ENCODE peak calls at places on chromosomes 16 and 17, in six cellular contexts. L, R, E, K, P and Y are unnamed samples.

GRCh38 chr17:64147110-64148016 is 17.4 kb upstream of the ERN1 start:
- DNase-seq in K (peak), R (peak), L (peak), P (peak), E (peak), Y (no peak)

GRCh38 chr16:813204-813915 is 12.8 kb upstream of the GNG13 start:
- DNase-seq in K (no peak), E (peak), P (peak), R (no peak), L (peak), Y (peak)

GRCh38 chr16:51553910-51554309 is 402.8 kb upstream of the SALL1 start:
- DNase-seq in R (peak), P (no peak), E (no peak), L (no peak), K (no peak), Y (peak)

GRCh38 chr17:8843344-8843743 is 24.1 kb downstream of the PIK3R6 start:
- DNase-seq in L (no peak), K (no peak), P (no peak), E (peak), R (no peak), Y (no peak)

GRCh38 chr16:50368410-50369132 is at the start of gene BRD7:
- DNase-seq in R (no peak), E (peak), L (peak), K (peak), P (peak), Y (peak)

GRCh38 chr16:7792346-7792745 is 459.7 kb downstream of the RBFOX1 start:
- DNase-seq in K (no peak), R (no peak), P (no peak), L (no peak), E (no peak), Y (no peak)

GRCh38 chr16:65473699-65474098 is 351.8 kb upstream of the CDH11 start:
- DNase-seq in R (no peak), K (no peak), P (no peak), L (no peak), E (no peak), Y (no peak)

GRCh38 chr17:78707016-78707415 is 75.1 kb downstream of the CYTH1 start:
- DNase-seq in K (peak), L (no peak), P (no peak), E (no peak), R (peak), Y (no peak)

GRCh38 chr17:46190763-46191162 is 2.5 kb downstream of the KANSL1 start:
- DNase-seq in L (peak), P (no peak), E (no peak), R (peak), K (no peak), Y (no peak)

GRCh38 chr16:55091871-55092230 is 161.2 kb downstream of the IRX5 start:
- DNase-seq in L (no peak), P (no peak), E (no peak), K (no peak), R (no peak), Y (no peak)

GRCh38 chr17:71237903-71238538 is 882.8 kb upstream of the SOX9 start:
- DNase-seq in K (peak), E (no peak), P (no peak), R (peak), L (peak), Y (no peak)

GRCh38 chr16:85961988-85962915 is 63.3 kb downstream of the IRF8 start:
- DNase-seq in P (no peak), K (peak), R (no peak), E (no peak), L (no peak), Y (no peak)

GRCh38 chr17:39923836-39924690 is 3.3 kb downstream of the ORMDL3 start:
- DNase-seq in E (no peak), P (no peak), K (no peak), L (peak), R (no peak), Y (peak)

GRCh38 chr16:49993579-49993978 is 31.4 kb upstream of the CNEP1R1 start:
- DNase-seq in K (no peak), L (peak), R (no peak), P (no peak), E (no peak), Y (no peak)

DNA sequence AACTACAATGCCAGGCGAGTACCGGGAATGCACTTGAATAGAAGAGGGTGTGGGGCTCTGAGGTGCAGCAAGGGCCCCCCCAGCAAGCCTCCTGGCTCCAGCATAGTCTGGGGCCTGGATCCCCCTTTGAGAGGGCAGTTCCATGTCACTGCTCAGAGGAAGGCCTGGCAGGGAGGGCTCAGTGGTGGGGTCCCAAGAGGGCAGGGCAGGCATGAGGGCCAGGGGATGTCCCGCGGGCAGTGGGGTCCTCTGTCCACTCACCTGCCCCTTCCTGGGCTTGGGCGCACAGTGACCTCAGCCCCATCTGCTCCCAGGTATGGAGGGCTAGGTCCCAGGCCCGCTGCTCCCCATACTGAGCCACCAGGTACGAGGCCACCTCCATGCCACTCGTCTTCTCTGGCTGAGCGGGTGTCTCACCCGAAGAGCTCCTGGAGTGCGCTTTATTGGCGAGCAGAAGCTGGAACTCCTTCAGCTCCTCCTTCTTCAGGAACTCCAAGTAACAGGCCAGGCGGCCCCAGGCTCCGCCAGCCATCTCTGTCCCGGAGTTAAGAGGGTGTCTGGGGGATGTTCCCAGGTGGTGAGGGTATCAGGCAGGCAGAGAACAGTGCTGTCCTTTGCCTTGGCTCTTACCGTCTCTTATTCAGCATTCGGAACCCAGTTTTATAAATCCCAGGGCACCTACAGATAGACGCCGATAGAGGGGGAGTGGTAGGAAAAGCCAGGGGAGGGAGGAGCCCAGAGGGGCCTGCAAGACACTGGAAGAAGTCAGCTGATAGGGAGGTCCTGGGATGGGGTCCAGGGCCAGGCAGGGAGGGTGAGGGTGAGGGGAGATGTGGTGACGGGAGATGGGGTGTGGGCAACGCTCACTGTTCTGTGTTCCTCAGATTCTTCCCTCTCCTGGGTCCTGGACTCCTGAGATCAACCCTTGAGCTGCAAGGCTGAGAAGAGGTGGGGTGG is 605 bp downstream of the NLRP1 start:
- DNase-seq in R (peak), P (peak), K (no peak), L (peak), E (no peak), Y (no peak)
- TF ChIP-seq CTCF in R (no peak), P (no peak), K (no peak), L (peak), E (no peak), Y (no peak)

GRCh38 chr17:49496183-49496865 is 1.2 kb downstream of the NGFR start:
- DNase-seq in E (peak), K (peak), L (peak), R (no peak), P (peak), Y (peak)
- H3K4me3 ChIP-seq in E (peak), K (peak), L (no peak), R (peak), P (no peak), Y (peak)

GRCh38 chr17:82911822-82912221 is 72.0 kb upstream of the ZNF750 start:
- DNase-seq in P (no peak), E (peak), R (no peak), K (no peak), L (no peak), Y (no peak)

GRCh38 chr17:82914375-82914774 is 74.6 kb upstream of the ZNF750 start:
- DNase-seq in P (no peak), R (peak), E (no peak), L (peak), K (no peak), Y (no peak)

GRCh38 chr17:82912571-82913089 is 72.8 kb upstream of the ZNF750 start:
- DNase-seq in E (no peak), R (no peak), P (no peak), K (no peak), L (no peak), Y (no peak)

GRCh38 chr17:82915010-82915696 is 75.3 kb upstream of the ZNF750 start:
- DNase-seq in P (no peak), R (no peak), L (no peak), K (no peak), E (no peak), Y (no peak)

DNA sequence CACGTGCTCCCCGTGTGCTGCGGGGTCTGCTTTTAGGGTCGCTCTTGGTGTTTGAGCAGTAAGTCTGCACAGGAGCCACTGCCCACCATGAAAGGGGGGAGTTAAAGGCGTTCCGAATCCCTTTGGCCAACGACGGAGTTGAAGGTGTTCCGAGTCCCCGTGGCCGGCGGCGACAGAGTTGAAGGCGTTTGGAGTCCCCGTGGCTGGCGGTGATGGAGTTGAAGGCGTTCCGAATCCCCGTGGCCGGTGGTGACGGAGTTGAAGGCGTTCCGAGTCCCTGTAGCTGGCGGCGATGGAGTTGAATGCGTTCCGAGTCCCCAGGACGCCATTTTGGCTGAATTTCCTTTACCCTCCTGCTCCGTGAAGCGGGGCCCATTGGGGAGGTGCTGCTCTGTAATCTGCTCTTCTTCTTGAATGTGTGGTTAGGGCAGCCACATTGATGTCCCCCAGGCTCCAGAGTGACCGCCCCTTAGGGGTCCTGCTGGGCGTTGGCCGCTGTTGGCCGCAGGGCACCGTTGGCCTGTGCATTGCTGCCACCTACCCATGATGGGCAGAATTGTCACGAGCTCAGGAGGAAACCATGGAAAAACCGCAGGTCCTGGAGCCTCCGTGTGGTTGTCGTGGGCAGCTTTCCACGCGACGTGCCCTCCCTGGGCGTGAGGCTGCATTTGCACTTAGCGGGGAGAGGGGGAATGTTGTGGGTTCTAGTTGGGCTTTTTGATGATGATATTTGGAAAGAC is 73.7 kb upstream of the ZNF750 start:
- DNase-seq in L (no peak), P (no peak), E (no peak), R (no peak), K (peak), Y (peak)
- TF ChIP-seq CTCF in L (no peak), P (peak), E (no peak), R (peak), K (peak), Y (no peak)

GRCh38 chr16:27449434-27450188 is 47.6 kb downstream of the IL21R start:
- DNase-seq in K (no peak), P (peak), R (no peak), L (no peak), E (no peak), Y (no peak)

GRCh38 chr16:27452569-27453475 is 50.8 kb downstream of the IL21R start:
- DNase-seq in K (no peak), R (no peak), P (no peak), L (peak), E (no peak), Y (no peak)

GRCh38 chr16:27448531-27449433 is 46.8 kb downstream of the IL21R start:
- DNase-seq in L (no peak), P (no peak), K (no peak), E (no peak), R (no peak), Y (no peak)

GRCh38 chr16:27453476-27453825 is 51.5 kb downstream of the IL21R start:
- DNase-seq in P (no peak), L (no peak), R (no peak), E (no peak), K (no peak), Y (no peak)

GRCh38 chr16:27450836-27451341 is 48.9 kb downstream of the IL21R start:
- DNase-seq in E (no peak), L (no peak), R (no peak), K (no peak), P (no peak), Y (no peak)
- H3K4me3 ChIP-seq in E (no peak), L (no peak), R (no peak), K (no peak), P (no peak), Y (no peak)

GRCh38 chr17:76548378-76549214 is 8.8 kb downstream of the PRCD start:
- DNase-seq in L (no peak), K (no peak), R (no peak), E (no peak), P (no peak), Y (no peak)

GRCh38 chr17:76547183-76547641 is 7.4 kb downstream of the PRCD start:
- DNase-seq in E (peak), K (peak), L (peak), R (peak), P (peak), Y (peak)

GRCh38 chr17:76549215-76549518 is 9.3 kb downstream of the PRCD start:
- DNase-seq in K (no peak), R (no peak), L (no peak), E (no peak), P (no peak), Y (no peak)

GRCh38 chr17:76546556-76547182 is 6.8 kb downstream of the PRCD start:
- DNase-seq in K (no peak), R (peak), L (peak), P (peak), E (no peak), Y (peak)

GRCh38 chr17:76547642-76548202 is 7.9 kb downstream of the PRCD start:
- DNase-seq in E (no peak), P (no peak), L (no peak), R (no peak), K (no peak), Y (no peak)
- TF ChIP-seq CTCF in E (no peak), P (no peak), L (no peak), R (no peak), K (no peak), Y (no peak)

GRCh38 chr16:78396673-78397072 is 297.2 kb downstream of the WWOX start:
- DNase-seq in L (no peak), E (no peak), R (no peak), P (no peak), K (no peak), Y (no peak)
- H3K4me3 ChIP-seq in L (no peak), E (no peak), R (no peak), P (no peak), K (no peak), Y (no peak)

GRCh38 chr17:17171991-17172939 is 33.9 kb downstream of the PLD6 start:
- DNase-seq in R (peak), L (no peak), E (no peak), K (no peak), P (no peak), Y (no peak)
- TF ChIP-seq CTCF in R (peak), L (no peak), E (no peak), K (no peak), P (no peak), Y (no peak)

GRCh38 chr17:7081341-7082062 is 1.5 kb upstream of the CLEC10A start:
- DNase-seq in R (no peak), L (no peak), K (no peak), E (peak), P (no peak), Y (no peak)

GRCh38 chr17:7079581-7080444 is at the start of gene CLEC10A:
- DNase-seq in E (peak), P (no peak), R (no peak), K (no peak), L (no peak), Y (no peak)

GRCh38 chr17:7083592-7083991 is 3.5 kb upstream of the CLEC10A start:
- DNase-seq in E (no peak), R (peak), P (no peak), K (no peak), L (no peak), Y (peak)

GRCh38 chr17:7080445-7081041 is 492 bp upstream of the CLEC10A start:
- DNase-seq in E (no peak), R (no peak), P (peak), K (no peak), L (no peak), Y (no peak)

DNA sequence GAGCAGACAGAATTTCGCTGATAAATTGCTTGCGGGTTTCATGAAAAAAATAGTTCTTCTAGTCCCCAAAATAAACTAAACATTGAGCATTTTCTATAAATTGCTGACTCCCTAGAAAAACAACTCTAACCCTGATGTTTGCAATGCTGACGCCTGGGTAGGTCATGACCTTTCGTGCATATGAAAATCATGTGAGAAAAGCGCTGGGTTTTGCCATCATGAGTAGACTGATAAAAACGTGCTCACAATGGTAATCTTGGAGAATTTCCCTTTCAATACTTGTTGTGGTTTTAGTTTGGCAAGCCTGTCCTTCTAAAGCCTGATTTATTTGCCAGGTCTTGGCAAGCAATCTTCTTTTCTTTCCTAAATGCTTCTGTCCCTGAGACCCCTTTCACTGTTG is 4.0 kb upstream of the CLEC10A start:
- DNase-seq in E (no peak), L (no peak), R (no peak), K (no peak), P (no peak), Y (no peak)
- H3K4me3 ChIP-seq in E (no peak), L (no peak), R (no peak), K (no peak), P (no peak), Y (no peak)